ENCODE peak calls at places on chromosome 16, in six cellular contexts. D is heart right ventricle, B is fibroblast of lung, Z is heart left ventricle, O is SJSA1, G is sigmoid colon. U is an unnamed sample.
A peak's percentile ranks its signal among the peaks of the same experiment; 100 is the strongest.

GRCh38 chr16:30660424-30661251 is 2.4 kb downstream of the FBRS start:
- DNase-seq in G (no peak), D (no peak), O (no peak), B (peak; percentile 41), Z (no peak), U (no peak)

GRCh38 chr16:396199-396598 is 800 bp upstream of the NME4 start:
- DNase-seq in B (no peak), D (no peak), O (no peak), Z (no peak), G (no peak), U (no peak)

GRCh38 chr16:64132686-64133085 is 989.2 kb downstream of the CDH11 start:
- DNase-seq in Z (no peak), G (no peak), D (no peak), O (no peak), B (no peak), U (no peak)

GRCh38 chr16:73399486-73399885 is 351.6 kb upstream of the ZFHX3 start:
- DNase-seq in D (no peak), Z (no peak), G (no peak), O (no peak), B (no peak), U (no peak)

GRCh38 chr16:65743558-65743957 is 621.7 kb upstream of the CDH11 start:
- DNase-seq in O (no peak), D (no peak), G (no peak), Z (no peak), B (no peak), U (no peak)

GRCh38 chr16:22008215-22009142 is 568 bp downstream of the MOSMO start:
- DNase-seq in Z (peak; percentile 44), O (no peak), B (peak; percentile 20), G (peak; percentile 70), D (no peak), U (no peak)

GRCh38 chr16:72013389-72013788 is 4.8 kb downstream of the DHODH start:
- DNase-seq in D (no peak), Z (peak; percentile 51), G (no peak), B (peak; percentile 52), O (no peak), U (peak; percentile 26)

GRCh38 chr16:73337371-73337770 is 289.4 kb upstream of the ZFHX3 start:
- DNase-seq in O (no peak), D (no peak), B (no peak), Z (no peak), G (no peak), U (no peak)

GRCh38 chr16:21277927-21278706 is at the start of gene CRYM:
- DNase-seq in O (peak; percentile 45), D (peak; percentile 55), B (no peak), Z (peak; percentile 65), G (peak; percentile 79), U (peak; percentile 71)

GRCh38 chr16:22677024-22677830 is 136.7 kb upstream of the HS3ST2 start:
- DNase-seq in G (peak; percentile 60), Z (peak; percentile 56), O (no peak), D (no peak), B (no peak), U (no peak)

GRCh38 chr16:30658731-30659506 is 688 bp downstream of the FBRS start:
- DNase-seq in O (no peak), G (peak; percentile 94), D (peak; percentile 87), B (peak; percentile 96), Z (peak; percentile 87), U (peak; percentile 76)

GRCh38 chr16:66899310-66899944 is 19.1 kb downstream of the PDP2 start:
- DNase-seq in Z (peak; percentile 29), B (peak; percentile 23), O (no peak), D (no peak), G (no peak), U (no peak)

GRCh38 chr16:78473031-78473699 is 373.7 kb downstream of the WWOX start:
- DNase-seq in O (no peak), Z (no peak), B (no peak), G (no peak), D (no peak), U (no peak)

GRCh38 chr16:17350212-17350611 is 120.5 kb downstream of the XYLT1 start:
- DNase-seq in O (no peak), G (no peak), Z (no peak), B (peak; percentile 69), D (no peak), U (no peak)

GRCh38 chr16:65121870-65122723 is at the start of gene CDH11:
- DNase-seq in Z (peak; percentile 64), O (peak; percentile 84), D (peak; percentile 53), G (peak; percentile 78), B (peak; percentile 91), U (peak; percentile 60)

GRCh38 chr16:53509906-53510703 is 7.1 kb upstream of the AKTIP start:
- DNase-seq in Z (peak; percentile 72), B (peak; percentile 48), G (peak; percentile 83), O (no peak), D (peak; percentile 73), U (peak; percentile 68)

GRCh38 chr16:66984902-66985311 is 3.5 kb upstream of the CES4A start:
- DNase-seq in D (no peak), O (no peak), Z (no peak), B (no peak), G (no peak), U (no peak)

GRCh38 chr16:1308036-1308976 is 1.1 kb upstream of the UBE2I start:
- DNase-seq in G (no peak), O (no peak), B (peak; percentile 56), D (no peak), Z (no peak), U (no peak)

GRCh38 chr16:84821728-84822676 is 2.2 kb downstream of the CRISPLD2 start:
- DNase-seq in Z (peak; percentile 61), D (peak; percentile 61), B (no peak), O (no peak), G (peak; percentile 75), U (no peak)

GRCh38 chr16:23859713-23860269 is 24.0 kb downstream of the PRKCB start:
- DNase-seq in D (no peak), Z (no peak), O (no peak), G (no peak), B (no peak), U (no peak)

GRCh38 chr16:50839920-50840729 is 98.2 kb downstream of the CYLD start:
- DNase-seq in O (peak; percentile 32), G (no peak), Z (no peak), B (no peak), D (no peak), U (no peak)

GRCh38 chr16:73020409-73020884 is 27.5 kb downstream of the ZFHX3 start:
- DNase-seq in Z (peak; percentile 87), B (peak; percentile 96), O (peak; percentile 77), G (peak; percentile 82), D (peak; percentile 74), U (peak; percentile 81)

GRCh38 chr16:86128246-86128645 is 229.3 kb downstream of the IRF8 start:
- DNase-seq in Z (no peak), B (no peak), O (no peak), D (no peak), G (peak; percentile 21), U (no peak)

GRCh38 chr16:64317601-64318000 is 804.3 kb downstream of the CDH11 start:
- DNase-seq in Z (no peak), D (no peak), G (no peak), O (no peak), B (no peak), U (no peak)

GRCh38 chr16:81335669-81336068 is 20.9 kb downstream of the GAN start:
- DNase-seq in B (no peak), Z (no peak), D (no peak), O (no peak), G (no peak), U (no peak)

GRCh38 chr16:27853651-27854050 is 209.9 kb downstream of the GSG1L start:
- DNase-seq in O (no peak), B (no peak), G (peak; percentile 12), D (no peak), Z (no peak), U (no peak)

GRCh38 chr16:65540913-65541312 is 419.1 kb upstream of the CDH11 start:
- DNase-seq in O (no peak), B (no peak), Z (no peak), D (no peak), G (no peak), U (no peak)

GRCh38 chr16:391885-392335 is 5.1 kb upstream of the NME4 start:
- DNase-seq in Z (peak; percentile 39), O (peak; percentile 79), B (peak; percentile 80), G (no peak), D (no peak), U (no peak)

DNA sequence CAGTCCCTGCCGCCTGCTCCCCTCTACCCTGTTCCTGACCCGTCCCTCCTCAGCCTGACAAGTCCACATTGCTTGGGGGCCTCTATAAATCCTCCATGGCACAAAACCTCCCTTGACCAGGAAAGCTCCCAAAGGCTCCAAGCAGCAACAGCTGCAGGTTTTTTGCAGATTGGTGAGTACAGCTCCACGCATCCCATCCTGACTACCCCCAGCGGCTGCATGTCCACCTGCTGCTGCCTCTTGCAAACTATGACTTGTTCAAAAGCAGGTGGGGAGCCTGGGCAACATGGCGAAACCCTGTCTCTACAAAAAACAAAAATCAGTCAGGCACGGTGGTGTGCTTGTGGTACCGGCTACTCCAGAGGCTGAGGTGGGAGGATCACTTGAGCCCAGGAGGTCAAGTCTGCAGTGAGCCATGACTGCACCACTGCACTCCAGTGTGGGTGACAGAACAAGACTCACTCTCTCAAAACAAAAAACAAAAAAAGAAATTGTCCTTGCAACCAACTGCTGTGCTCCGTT is 122.8 kb downstream of the ANKRD11 start:
- DNase-seq in D (no peak), O (no peak), G (no peak), B (no peak), Z (no peak), U (no peak)
- H3K4me1 ChIP-seq in D (peaks cover 34% of the 10 kb centered on the region), O (peaks cover 29% of the 10 kb centered on the region), G (peaks cover 72% of the 10 kb centered on the region), B (peaks cover 14% of the 10 kb centered on the region), Z (peaks cover 23% of the 10 kb centered on the region), U (peaks cover 90% of the 10 kb centered on the region)

DNA sequence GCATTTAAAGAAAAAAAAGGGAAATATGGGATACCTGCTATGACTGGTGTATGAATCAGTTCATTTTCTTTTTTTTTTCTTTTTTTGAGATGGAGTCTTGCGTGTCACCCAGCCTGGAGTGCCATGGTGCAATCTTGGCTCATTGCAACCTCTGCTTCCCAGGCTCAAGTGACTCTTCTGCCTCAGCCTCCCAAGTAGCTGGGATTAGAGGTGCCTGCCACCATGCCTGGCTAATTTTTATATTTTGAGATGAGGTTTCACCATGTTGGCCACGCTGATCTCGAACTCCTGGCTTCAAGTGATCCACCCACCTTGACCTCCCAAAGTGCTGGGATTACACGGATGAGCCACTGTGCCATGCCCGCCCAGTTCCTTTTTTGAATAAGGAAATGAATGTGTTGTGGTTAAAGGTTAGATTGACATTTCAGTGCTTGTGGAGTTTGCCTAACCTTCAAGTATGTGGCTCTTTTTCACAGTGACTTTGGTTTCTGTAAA is 7.7 kb downstream of the HAPSTR1 start:
- DNase-seq in B (peak; percentile 59), D (no peak), O (no peak), G (no peak), Z (no peak), U (no peak)
- H3K4me1 ChIP-seq in B (peaks cover 22% of the 10 kb centered on the region), D (peaks cover 93% of the 10 kb centered on the region), O (peaks cover 86% of the 10 kb centered on the region), G (peaks cover 98% of the 10 kb centered on the region), Z (peaks cover 70% of the 10 kb centered on the region), U (peaks cover 100% of the 10 kb centered on the region)

DNA sequence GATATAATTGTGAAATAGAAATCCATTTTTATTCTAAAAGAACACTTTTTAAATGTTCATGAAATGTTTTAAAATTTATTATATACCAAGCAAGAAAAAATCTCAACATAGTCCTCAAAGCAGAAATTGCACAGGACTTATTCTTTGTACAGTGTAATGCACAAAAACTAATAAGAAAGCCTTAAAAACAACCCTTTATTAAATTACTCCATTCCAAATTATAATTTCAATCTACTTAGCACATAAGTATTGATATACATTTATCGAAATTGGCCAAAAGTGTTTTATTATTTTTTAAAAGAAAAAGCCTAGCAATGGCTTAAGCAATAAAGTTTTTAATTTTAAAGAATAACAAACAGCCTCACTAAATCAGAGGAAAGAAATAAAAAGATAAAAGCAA is 19.1 kb downstream of the NLRC5 start:
- DNase-seq in Z (no peak), O (no peak), G (no peak), B (no peak), D (no peak), U (no peak)
- H3K4me1 ChIP-seq in Z (no peaks in the 10 kb centered on the region), O (peaks cover 13% of the 10 kb centered on the region), G (no peaks in the 10 kb centered on the region), B (peaks cover 3% of the 10 kb centered on the region), D (no peaks in the 10 kb centered on the region), U (peaks cover 9% of the 10 kb centered on the region)

GRCh38 chr16:88928405-88929375 is 48.3 kb downstream of the CBFA2T3 start:
- DNase-seq in Z (no peak), D (no peak), O (no peak), G (no peak), B (no peak), U (no peak)
- H3K4me1 ChIP-seq in Z (peaks cover 24% of the 10 kb centered on the region), D (peaks cover 9% of the 10 kb centered on the region), O (peaks cover 20% of the 10 kb centered on the region), G (peaks cover 8% of the 10 kb centered on the region), B (peaks cover 8% of the 10 kb centered on the region), U (peaks cover 50% of the 10 kb centered on the region)